ENCODE peak calls at places on chromosomes 3 and 15, in nine cellular contexts. B is activated gamma-delta T cell treated with Interleukin-2 at 50 U/mL for 16 hours; P is AML-193; S is left cardiac atrium; D is NCI-H774; M is dorsolateral prefrontal cortex; Y is HS-5; Z is activated CD4-positive, alpha-beta T cell treated with anti-CD3 and anti-CD28 coated beads, Interleukin-2, amount 50 U/mL, for 24 hours; G is EH. H is an unnamed sample.

GRCh38 chr15:44199393-44199792 is 4.3 kb upstream of the FRMD5 start:
- DNase-seq in B (no peak), P (no peak), S (no peak), D (no peak), M (no peak), Y (no peak), Z (no peak), G (no peak), H (no peak)

GRCh38 chr3:71942432-71942831 is 157.5 kb upstream of the PROK2 start:
- DNase-seq in B (no peak), P (no peak), S (no peak), D (no peak), M (no peak), Y (no peak), Z (no peak), G (no peak), H (no peak)

GRCh38 chr3:100957407-100958100 is 35.7 kb downstream of the ABI3BP start:
- DNase-seq in B (no peak), P (no peak), S (no peak), D (no peak), M (no peak), Y (no peak), Z (no peak), G (peak), H (no peak)

GRCh38 chr15:73240864-73241499 is 127.8 kb downstream of the HCN4 start:
- DNase-seq in B (peak), P (peak), S (peak), D (peak), M (no peak), Y (peak), Z (peak), G (peak), H (peak)

GRCh38 chr15:40436116-40436891 is 4.4 kb upstream of the BAHD1 start:
- DNase-seq in B (no peak), P (no peak), S (no peak), D (no peak), M (no peak), Y (no peak), Z (no peak), G (no peak), H (no peak)

GRCh38 chr3:21042184-21042583 is 708.8 kb downstream of the ZNF385D start:
- DNase-seq in B (no peak), P (no peak), S (no peak), D (no peak), M (no peak), Y (no peak), Z (no peak), G (no peak), H (no peak)

GRCh38 chr3:172402892-172403643 is 45.2 kb downstream of the GHSR start:
- DNase-seq in B (no peak), P (no peak), S (no peak), D (no peak), M (no peak), Y (no peak), Z (no peak), G (no peak), H (no peak)

GRCh38 chr3:128280466-128281455 is 127.5 kb downstream of the EEFSEC start:
- DNase-seq in B (no peak), P (no peak), S (no peak), D (peak), M (no peak), Y (no peak), Z (no peak), G (no peak), H (no peak)

GRCh38 chr3:64278631-64279030 is 53.4 kb upstream of the PRICKLE2 start:
- DNase-seq in B (no peak), P (no peak), S (no peak), D (no peak), M (no peak), Y (no peak), Z (no peak), G (peak), H (no peak)

GRCh38 chr3:89795506-89795905 is 688.1 kb downstream of the EPHA3 start:
- DNase-seq in B (no peak), P (no peak), S (no peak), D (peak), M (no peak), Y (no peak), Z (no peak), G (no peak), H (no peak)

GRCh38 chr3:14460342-14461005 is 58.1 kb downstream of the SLC6A6 start:
- DNase-seq in B (no peak), P (no peak), S (peak), D (no peak), M (peak), Y (no peak), Z (no peak), G (peak), H (no peak)

GRCh38 chr3:8500208-8500961 is 1.2 kb upstream of the LMCD1 start:
- DNase-seq in B (no peak), P (no peak), S (no peak), D (no peak), M (peak), Y (no peak), Z (no peak), G (peak), H (no peak)

GRCh38 chr15:27254016-27254415 is 283.0 kb downstream of the GABRG3 start:
- DNase-seq in B (no peak), P (no peak), S (no peak), D (no peak), M (no peak), Y (no peak), Z (no peak), G (no peak), H (no peak)

GRCh38 chr15:82650046-82650670 is 3.0 kb upstream of the CPEB1 start:
- DNase-seq in B (no peak), P (no peak), S (no peak), D (no peak), M (peak), Y (no peak), Z (no peak), G (no peak), H (no peak)

GRCh38 chr15:62066663-62067447 is at the start of gene C2CD4A:
- DNase-seq in B (peak), P (peak), S (peak), D (peak), M (peak), Y (no peak), Z (peak), G (peak), H (peak)

GRCh38 chr3:194686414-194686815 is 732 bp downstream of the FAM43A start:
- DNase-seq in B (no peak), P (no peak), S (no peak), D (no peak), M (peak), Y (no peak), Z (no peak), G (no peak), H (no peak)